ENCODE peak calls at places on chromosome 16, in nine cellular contexts. X is left lobe of liver; A is ascending aorta; B is MV-4-11; D is Calu3; U is endodermal cell; Z is stimulated activated CD4-positive, alpha-beta T cell treated with anti-CD3 and anti-CD28 coated beads, Interleukin-4, amount 100 ng/mL, for 1 hour; I is HS-5; M is ELR. T is an unnamed sample.

GRCh38 chr16:1082266-1082951 is 9.9 kb downstream of the SSTR5 start:
- DNase-seq in Z (no peak), D (peak), B (no peak), A (no peak), X (no peak), M (peak), U (no peak), I (peak), T (no peak)

GRCh38 chr16:85658504-85659326 is 30.0 kb downstream of the GINS2 start:
- DNase-seq in M (no peak), Z (no peak), X (no peak), D (no peak), B (no peak), I (no peak), A (no peak), U (no peak), T (no peak)

GRCh38 chr16:67417333-67418061 is 1.2 kb upstream of the ZDHHC1 start:
- DNase-seq in M (no peak), A (no peak), B (no peak), I (no peak), U (no peak), Z (no peak), X (no peak), D (no peak), T (no peak)

GRCh38 chr16:80628254-80628653 is 87.5 kb downstream of the DYNLRB2 start:
- DNase-seq in U (no peak), X (no peak), A (no peak), I (no peak), Z (no peak), D (no peak), B (no peak), M (no peak), T (no peak)

GRCh38 chr16:64196444-64196843 is 925.4 kb downstream of the CDH11 start:
- DNase-seq in Z (no peak), U (no peak), X (no peak), M (peak), D (no peak), B (no peak), A (no peak), I (peak), T (no peak)

GRCh38 chr16:57852189-57852588 is 49.9 kb upstream of the KIFC3 start:
- DNase-seq in D (no peak), I (no peak), M (peak), B (no peak), U (no peak), X (no peak), A (no peak), Z (no peak), T (no peak)

GRCh38 chr16:84225126-84225525 is 14.7 kb downstream of the KCNG4 start:
- DNase-seq in M (no peak), B (no peak), Z (no peak), I (no peak), A (no peak), X (no peak), D (no peak), U (no peak), T (no peak)

GRCh38 chr16:56880176-56880575 is 15.2 kb downstream of the SLC12A3 start:
- DNase-seq in U (no peak), D (no peak), Z (no peak), B (no peak), X (no peak), M (no peak), A (no peak), I (no peak), T (no peak)

GRCh38 chr16:12767897-12768296 is 35.8 kb downstream of the CPPED1 start:
- DNase-seq in D (no peak), U (no peak), Z (no peak), I (no peak), M (no peak), B (no peak), X (no peak), A (no peak), T (no peak)

GRCh38 chr16:84819644-84820304 is at the start of gene CRISPLD2:
- DNase-seq in A (peak), D (peak), X (peak), I (no peak), Z (peak), U (peak), M (peak), B (peak), T (peak)

GRCh38 chr16:79286646-79287423 is 313.7 kb downstream of the MAF start:
- DNase-seq in X (peak), M (no peak), B (peak), I (no peak), Z (peak), D (no peak), U (peak), A (peak), T (peak)

GRCh38 chr16:30721167-30721566 is 22.2 kb downstream of the SRCAP start:
- DNase-seq in D (no peak), X (no peak), U (no peak), I (no peak), Z (no peak), B (no peak), A (no peak), M (no peak), T (no peak)

GRCh38 chr16:88533381-88533831 is 36.8 kb upstream of the ZC3H18 start:
- DNase-seq in Z (no peak), I (peak), X (no peak), D (no peak), M (peak), B (no peak), U (peak), A (no peak), T (no peak)

GRCh38 chr16:20720251-20720650 is 21.4 kb downstream of the THUMPD1 start:
- DNase-seq in A (no peak), U (no peak), X (no peak), B (no peak), I (no peak), Z (no peak), D (no peak), M (no peak), T (no peak)

GRCh38 chr16:14527411-14528044 is 102.5 kb downstream of the PARN start:
- DNase-seq in I (no peak), M (no peak), U (no peak), D (no peak), X (peak), A (no peak), Z (no peak), B (no peak), T (no peak)

GRCh38 chr16:13554020-13554419 is 365.9 kb upstream of the ERCC4 start:
- DNase-seq in D (no peak), I (no peak), X (no peak), M (no peak), Z (no peak), B (no peak), U (no peak), A (no peak), T (no peak)

GRCh38 chr16:81520151-81520470 is 75.5 kb downstream of the CMIP start:
- DNase-seq in D (no peak), A (no peak), X (no peak), Z (no peak), U (no peak), M (no peak), B (peak), I (no peak), T (peak)

GRCh38 chr16:57531635-57532220 is 4.6 kb downstream of the CCDC102A start:
- DNase-seq in D (no peak), Z (no peak), X (peak), M (no peak), I (no peak), B (no peak), U (peak), A (no peak), T (no peak)

GRCh38 chr16:228917-229730 is at the start of gene LUC7L:
- DNase-seq in B (peak), A (peak), M (peak), D (peak), X (peak), Z (peak), U (peak), I (peak), T (peak)

GRCh38 chr16:54602666-54603065 is 316.1 kb upstream of the IRX3 start:
- DNase-seq in M (no peak), Z (no peak), D (no peak), B (no peak), X (no peak), I (no peak), U (no peak), A (no peak), T (no peak)

GRCh38 chr16:57329718-57330327 is 28.8 kb upstream of the CCL22 start:
- DNase-seq in A (no peak), Z (no peak), X (no peak), U (no peak), B (no peak), M (no peak), D (no peak), I (no peak), T (no peak)

GRCh38 chr16:57471209-57471608 is 8.7 kb downstream of the POLR2C start:
- DNase-seq in A (no peak), Z (no peak), M (no peak), D (no peak), B (no peak), I (no peak), U (no peak), X (peak), T (no peak)

GRCh38 chr16:84829168-84829965 is 9.6 kb downstream of the CRISPLD2 start:
- DNase-seq in A (no peak), I (no peak), M (peak), X (no peak), B (peak), D (no peak), U (no peak), Z (no peak), T (no peak)

GRCh38 chr16:68190099-68190498 is 45.8 kb downstream of the ESRP2 start:
- DNase-seq in X (no peak), D (no peak), M (no peak), A (no peak), B (peak), I (no peak), Z (no peak), U (no peak), T (peak)

GRCh38 chr16:50299508-50300105 is 33.3 kb downstream of the ADCY7 start:
- DNase-seq in I (no peak), B (no peak), D (no peak), U (peak), A (no peak), X (no peak), M (no peak), Z (no peak), T (no peak)

GRCh38 chr16:50631249-50631984 is 49.7 kb downstream of the SNX20 start:
- DNase-seq in A (no peak), Z (no peak), X (no peak), M (no peak), B (no peak), D (no peak), I (no peak), U (no peak), T (no peak)

GRCh38 chr16:8739989-8740704 is 57.3 kb downstream of the TMEM186 start:
- DNase-seq in U (peak), I (no peak), D (no peak), B (peak), M (no peak), X (peak), A (no peak), Z (no peak), T (no peak)

GRCh38 chr16:586047-586644 is 3.7 kb upstream of the RAB40C start:
- DNase-seq in U (no peak), M (no peak), B (no peak), I (no peak), Z (no peak), A (no peak), X (no peak), D (no peak), T (no peak)

GRCh38 chr16:51731160-51731559 is 580.1 kb upstream of the SALL1 start:
- DNase-seq in I (no peak), U (no peak), Z (no peak), M (no peak), A (no peak), D (no peak), X (no peak), B (no peak), T (no peak)

GRCh38 chr16:31200821-31201510 is 1.6 kb downstream of the PYCARD start:
- DNase-seq in A (no peak), M (peak), Z (peak), X (no peak), I (no peak), B (peak), U (no peak), D (peak), T (peak)